ENCODE peak calls at places on chromosomes 13 and 19, in six cellular contexts. H is amygdala; G is stimulated activated CD4-positive, alpha-beta T cell treated with anti-CD3 and anti-CD28 coated beads, Interleukin-4, amount 100 ng/mL, for 48 hours; O is right cardiac atrium; Y is activated CD8-positive, alpha-beta memory T cell treated with anti-CD3 and anti-CD28 coated beads for 48 hours; M is Ammon's horn. Z is an unnamed sample.

GRCh38 chr19:45630463-45630862 is 8.7 kb downstream of the EML2 start:
- DNase-seq in H (no peak), G (no peak), O (no peak), Y (no peak), M (no peak), Z (no peak)

GRCh38 chr13:94318418-94318817 is 161.1 kb downstream of the DCT start:
- DNase-seq in H (no peak), G (no peak), O (no peak), Y (no peak), M (no peak), Z (no peak)

GRCh38 chr13:21676611-21677021 is 5.7 kb downstream of the FGF9 start:
- DNase-seq in H (no peak), G (no peak), O (peak), Y (no peak), M (no peak), Z (no peak)

GRCh38 chr19:40584007-40584406 is 7.3 kb downstream of the SHKBP1 start:
- DNase-seq in H (no peak), G (no peak), O (no peak), Y (no peak), M (no peak), Z (no peak)

GRCh38 chr13:30224732-30225131 is 82.6 kb downstream of the KATNAL1 start:
- DNase-seq in H (no peak), G (no peak), O (no peak), Y (no peak), M (no peak), Z (no peak)

GRCh38 chr19:33468361-33469170 is 53.0 kb downstream of the PEPD start:
- DNase-seq in H (no peak), G (no peak), O (no peak), Y (no peak), M (no peak), Z (no peak)

GRCh38 chr13:44312131-44312530 is 61.5 kb upstream of the SERP2 start:
- DNase-seq in H (no peak), G (no peak), O (no peak), Y (no peak), M (no peak), Z (no peak)

GRCh38 chr13:112831196-112831595 is 137.8 kb upstream of the MCF2L start:
- DNase-seq in H (no peak), G (no peak), O (no peak), Y (no peak), M (no peak), Z (no peak)

GRCh38 chr19:50496189-50497029 is 14.6 kb downstream of the JOSD2 start:
- DNase-seq in H (peak), G (no peak), O (peak), Y (no peak), M (peak), Z (no peak)

GRCh38 chr13:93116809-93117208 is 109.8 kb upstream of the GPC6 start:
- DNase-seq in H (no peak), G (no peak), O (no peak), Y (no peak), M (no peak), Z (no peak)

GRCh38 chr13:98576215-98576945 is 527 bp downstream of the STK24 start:
- DNase-seq in H (peak), G (peak), O (peak), Y (peak), M (no peak), Z (peak)

GRCh38 chr13:20654156-20654555 is 49.3 kb upstream of the IL17D start:
- DNase-seq in H (no peak), G (no peak), O (no peak), Y (no peak), M (no peak), Z (no peak)

GRCh38 chr13:50230365-50230978 is 215.2 kb downstream of the KCNRG start:
- DNase-seq in H (no peak), G (no peak), O (no peak), Y (no peak), M (peak), Z (no peak)

GRCh38 chr13:42398542-42398941 is 126.6 kb downstream of the AKAP11 start:
- DNase-seq in H (no peak), G (no peak), O (no peak), Y (no peak), M (no peak), Z (no peak)

GRCh38 chr13:104810242-104810641 is 1725.2 kb downstream of the EFNB2 start:
- DNase-seq in H (no peak), G (no peak), O (no peak), Y (no peak), M (no peak), Z (no peak)

GRCh38 chr19:45876411-45877197 is 9.3 kb downstream of the IRF2BP1 start:
- DNase-seq in H (no peak), G (peak), O (peak), Y (no peak), M (no peak), Z (no peak)

GRCh38 chr13:94362411-94362909 is 117.0 kb downstream of the DCT start:
- DNase-seq in H (peak), G (peak), O (peak), Y (no peak), M (peak), Z (peak)

GRCh38 chr13:86324191-86324590 is 525.0 kb upstream of the SLITRK6 start:
- DNase-seq in H (no peak), G (no peak), O (no peak), Y (no peak), M (no peak), Z (no peak)

GRCh38 chr13:32168136-32168535 is 136.6 kb downstream of the FRY start:
- DNase-seq in H (no peak), G (no peak), O (no peak), Y (no peak), M (no peak), Z (no peak)

GRCh38 chr19:14433454-14434156 is 499 bp downstream of the PKN1 start:
- DNase-seq in H (no peak), G (no peak), O (peak), Y (no peak), M (no peak), Z (no peak)

GRCh38 chr13:59710995-59711701 is 452.6 kb downstream of the DIAPH3 start:
- DNase-seq in H (no peak), G (no peak), O (no peak), Y (no peak), M (no peak), Z (no peak)

GRCh38 chr13:80753951-80754350 is 413.0 kb upstream of the SPRY2 start:
- DNase-seq in H (no peak), G (no peak), O (no peak), Y (no peak), M (peak), Z (no peak)

Z was measured in CD14-positive monocyte.